ENCODE peak calls at places on chromosomes 11 and 22, in eight cellular contexts. W is body of pancreas, V is H1, Q is testis, N is tibial nerve, M is uterus, A is gastrocnemius medialis, X is K562. P is an unnamed sample.

GRCh38 chr11:9265211-9266131 is at the start of gene DENND5A:
- DNase-seq in W (peak), V (peak), Q (peak), N (peak), M (peak), A (peak), X (peak), P (peak)

GRCh38 chr11:40360206-40360798 is 1099.2 kb downstream of the LRRC4C start:
- DNase-seq in W (no peak), V (no peak), Q (no peak), N (no peak), M (no peak), A (no peak), X (no peak), P (no peak)

GRCh38 chr11:65639623-65640482 is 2.0 kb downstream of the SIPA1 start:
- DNase-seq in W (no peak), V (no peak), Q (no peak), N (no peak), M (no peak), A (peak), X (no peak), P (no peak)

GRCh38 chr11:12127206-12127898 is 17.0 kb downstream of the MICAL2 start:
- DNase-seq in W (no peak), V (no peak), Q (no peak), N (no peak), M (no peak), A (no peak), X (no peak), P (no peak)

GRCh38 chr11:2150206-2150847 is 10.7 kb downstream of the INS start:
- DNase-seq in W (no peak), V (no peak), Q (no peak), N (peak), M (no peak), A (no peak), X (no peak), P (no peak)

GRCh38 chr11:77019976-77020591 is 14.1 kb upstream of the B3GNT6 start:
- DNase-seq in W (no peak), V (no peak), Q (no peak), N (no peak), M (no peak), A (no peak), X (peak), P (no peak)

GRCh38 chr11:65903068-65903481 is 2.9 kb upstream of the FOSL1 start:
- DNase-seq in W (no peak), V (no peak), Q (no peak), N (no peak), M (no peak), A (no peak), X (peak), P (no peak)

GRCh38 chr22:32992821-32993220 is 65.4 kb downstream of the SYN3 start:
- DNase-seq in W (no peak), V (no peak), Q (no peak), N (no peak), M (no peak), A (no peak), X (no peak), P (peak)

GRCh38 chr11:76792505-76793264 is 9.5 kb downstream of the TSKU start:
- DNase-seq in W (no peak), V (no peak), Q (no peak), N (no peak), M (peak), A (no peak), X (no peak), P (peak)

GRCh38 chr11:18022419-18022818 is 9.6 kb upstream of the SERGEF start:
- DNase-seq in W (no peak), V (no peak), Q (no peak), N (no peak), M (no peak), A (no peak), X (no peak), P (no peak)

GRCh38 chr11:114359342-114359741 is 41.0 kb downstream of the C11orf71 start:
- DNase-seq in W (no peak), V (no peak), Q (no peak), N (no peak), M (no peak), A (no peak), X (no peak), P (no peak)

GRCh38 chr22:19663821-19664325 is 50.4 kb upstream of the SEPTIN5 start:
- DNase-seq in W (peak), V (peak), Q (peak), N (no peak), M (peak), A (peak), X (peak), P (peak)

GRCh38 chr11:85805387-85805786 is 5.6 kb downstream of the SYTL2 start:
- DNase-seq in W (no peak), V (no peak), Q (no peak), N (no peak), M (no peak), A (no peak), X (no peak), P (no peak)

GRCh38 chr11:88188251-88189030 is 13.2 kb upstream of the RAB38 start:
- DNase-seq in W (no peak), V (no peak), Q (no peak), N (no peak), M (no peak), A (no peak), X (peak), P (no peak)

GRCh38 chr11:129375731-129376657 is at the start of gene BARX2:
- DNase-seq in W (peak), V (peak), Q (peak), N (no peak), M (no peak), A (no peak), X (no peak), P (no peak)

GRCh38 chr11:125300791-125301218 is 136.3 kb downstream of the PKNOX2 start:
- DNase-seq in W (peak), V (no peak), Q (peak), N (no peak), M (no peak), A (peak), X (no peak), P (no peak)

GRCh38 chr11:122268601-122269130 is 152.7 kb upstream of the BLID start:
- DNase-seq in W (no peak), V (no peak), Q (no peak), N (no peak), M (no peak), A (no peak), X (no peak), P (no peak)

GRCh38 chr11:82771781-82772180 is 38.1 kb upstream of the FAM181B start:
- DNase-seq in W (no peak), V (no peak), Q (no peak), N (no peak), M (no peak), A (no peak), X (no peak), P (no peak)

GRCh38 chr11:75508051-75508561 is 17.6 kb downstream of the GDPD5 start:
- DNase-seq in W (no peak), V (no peak), Q (no peak), N (no peak), M (no peak), A (no peak), X (no peak), P (no peak)

GRCh38 chr11:130037058-130037457 is 32.6 kb upstream of the APLP2 start:
- DNase-seq in W (no peak), V (no peak), Q (no peak), N (no peak), M (no peak), A (no peak), X (no peak), P (no peak)

GRCh38 chr11:60944504-60945294 is 7.3 kb downstream of the SLC15A3 start:
- DNase-seq in W (no peak), V (no peak), Q (no peak), N (no peak), M (no peak), A (no peak), X (no peak), P (no peak)

GRCh38 chr11:8808226-8808585 is 102.8 kb upstream of the AKIP1 start:
- DNase-seq in W (no peak), V (no peak), Q (no peak), N (no peak), M (no peak), A (no peak), X (no peak), P (no peak)

GRCh38 chr11:19508166-19508565 is 204.5 kb upstream of the NAV2 start:
- DNase-seq in W (no peak), V (no peak), Q (no peak), N (peak), M (no peak), A (no peak), X (peak), P (no peak)

GRCh38 chr11:133951484-133952198 is 5.1 kb downstream of the IGSF9B start:
- DNase-seq in W (no peak), V (peak), Q (peak), N (no peak), M (no peak), A (no peak), X (no peak), P (no peak)

GRCh38 chr22:33853200-33854097 is 66.8 kb downstream of the LARGE1 start:
- DNase-seq in W (peak), V (no peak), Q (peak), N (peak), M (peak), A (peak), X (no peak), P (peak)

GRCh38 chr11:79237676-79238075 is 203.2 kb downstream of the TENM4 start:
- DNase-seq in W (no peak), V (no peak), Q (no peak), N (no peak), M (peak), A (no peak), X (no peak), P (no peak)

DNA sequence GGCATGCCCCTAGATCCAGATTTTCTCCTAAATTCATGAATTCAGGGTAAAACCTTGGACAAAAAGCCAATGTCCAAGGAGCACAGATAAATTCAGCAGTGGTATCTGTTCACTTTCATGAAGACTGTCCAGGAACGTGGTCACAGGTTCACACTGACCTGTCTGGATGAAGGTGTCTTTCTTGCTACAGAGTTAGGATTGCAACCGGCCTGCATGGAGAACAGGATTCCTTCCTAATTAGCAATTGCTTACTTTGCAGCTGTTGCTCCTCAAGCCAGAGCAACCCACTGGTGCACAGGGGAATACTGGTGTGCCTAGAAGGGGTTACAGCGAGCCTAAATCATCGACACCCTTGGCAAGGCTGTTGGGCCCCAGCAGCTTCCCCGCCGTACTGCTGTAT is 47.6 kb downstream of the LMO2 start:
- DNase-seq in W (no peak), V (no peak), Q (no peak), N (no peak), M (no peak), A (no peak), X (no peak), P (no peak)
- H3K4me3 ChIP-seq in W (no peak), V (no peak), Q (no peak), N (no peak), M (no peak), A (no peak), X (no peak), P (no peak)

DNA sequence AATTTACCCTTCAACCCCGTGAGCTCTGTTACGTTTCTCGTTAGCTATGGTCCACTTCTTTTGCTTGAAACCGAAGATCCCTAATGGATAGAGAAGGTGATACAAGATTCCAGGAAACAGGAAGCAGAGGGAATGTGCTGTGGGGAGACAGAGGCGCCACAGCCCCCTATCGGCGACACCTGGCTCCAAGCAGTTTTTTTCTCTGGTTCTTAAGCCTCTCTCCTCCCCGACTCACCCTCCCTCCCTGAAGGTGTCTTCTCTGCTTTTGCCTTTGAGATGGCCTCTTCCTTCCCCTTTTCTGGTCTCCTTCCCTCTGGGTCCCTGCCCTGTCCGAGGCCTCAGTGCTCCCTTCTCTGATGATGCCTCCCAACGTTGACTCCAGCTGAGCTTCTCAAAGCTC is 14.2 kb upstream of the APOBEC3A start:
- DNase-seq in W (peak), V (no peak), Q (no peak), N (no peak), M (no peak), A (no peak), X (no peak), P (no peak)
- TF ChIP-seq CTCF in W (peak), V (peak), Q (no peak), N (no peak), M (no peak), A (no peak), X (no peak), P (no peak)

GRCh38 chr22:42270512-42271190 is at the start of gene TCF20:
- DNase-seq in W (peak), V (peak), Q (peak), N (peak), M (peak), A (peak), X (peak), P (peak)
- TF ChIP-seq POLR2A in W (no peak), V (no peak), Q (no peak), N (no peak), M (no peak), A (no peak), X (no peak), P (no peak)

GRCh38 chr11:16923987-16924386 is 90.2 kb downstream of the PLEKHA7 start:
- DNase-seq in W (no peak), V (no peak), Q (no peak), N (no peak), M (no peak), A (no peak), X (no peak), P (no peak)

GRCh38 chr11:16926868-16927267 is 87.3 kb downstream of the PLEKHA7 start:
- DNase-seq in W (no peak), V (no peak), Q (no peak), N (no peak), M (no peak), A (no peak), X (no peak), P (no peak)

GRCh38 chr11:16925495-16926065 is 88.6 kb downstream of the PLEKHA7 start:
- DNase-seq in W (peak), V (peak), Q (peak), N (no peak), M (peak), A (no peak), X (no peak), P (no peak)

GRCh38 chr11:16924826-16925494 is 89.3 kb downstream of the PLEKHA7 start:
- DNase-seq in W (peak), V (peak), Q (peak), N (peak), M (peak), A (peak), X (no peak), P (peak)

DNA sequence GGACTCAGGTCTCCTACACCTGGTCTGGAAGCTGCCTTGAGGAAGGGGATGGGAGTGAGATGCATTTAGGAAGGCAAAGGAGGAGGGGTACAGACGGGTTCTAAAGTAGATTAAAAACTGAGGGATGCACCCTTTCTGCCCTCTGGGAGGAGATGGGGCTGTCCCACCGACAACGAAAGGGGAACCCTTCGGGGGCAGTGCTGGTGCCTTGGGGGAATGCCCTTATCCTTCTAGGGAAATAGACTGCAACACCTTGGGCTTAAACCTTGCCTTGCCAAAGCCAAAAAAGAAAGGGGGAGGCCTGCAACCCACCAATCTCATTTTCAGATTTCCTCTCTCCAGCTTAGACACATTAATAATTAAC is 89.8 kb downstream of the PLEKHA7 start:
- DNase-seq in W (no peak), V (no peak), Q (no peak), N (no peak), M (no peak), A (no peak), X (no peak), P (no peak)
- H3K4me3 ChIP-seq in W (no peak), V (peak), Q (no peak), N (peak), M (peak), A (peak), X (no peak), P (no peak)

P was measured in lower leg skin.